ENCODE peak calls at places on chromosomes 7 and 10, in nine cellular contexts. One of them, this sample, is unnamed.

GRCh38 chr7:50314778-50315177 is 10.3 kb downstream of the IKZF1 start:
- DNase-seq in NCI-H226: no peak
- DNase-seq in activated effector memory CD4-positive, alpha-beta T cell treated with anti-CD3 and anti-CD28 coated beads, Interleukin-2, amount 50 U/mL, for 16 hours: no peak
- DNase-seq in RWPE1: no peak
- DNase-seq in iPS DF 6.9: no peak
- DNase-seq in suprapubic skin: no peak
- DNase-seq in activated T-cell treated with anti-CD3 and anti-CD28 coated beads for 4 hours: no peak
- DNase-seq in COR-L47: no peak
- DNase-seq in mucosa of descending colon: no peak
- DNase-seq in this sample: no peak

GRCh38 chr10:124000792-124001201 is 92.6 kb downstream of the CHST15 start:
- DNase-seq in NCI-H226: peak
- DNase-seq in activated effector memory CD4-positive, alpha-beta T cell treated with anti-CD3 and anti-CD28 coated beads, Interleukin-2, amount 50 U/mL, for 16 hours: no peak
- DNase-seq in RWPE1: no peak
- DNase-seq in iPS DF 6.9: no peak
- DNase-seq in suprapubic skin: no peak
- DNase-seq in activated T-cell treated with anti-CD3 and anti-CD28 coated beads for 4 hours: no peak
- DNase-seq in COR-L47: no peak
- DNase-seq in mucosa of descending colon: no peak
- DNase-seq in this sample: no peak

GRCh38 chr7:48090095-48090805 is 1.2 kb downstream of the UPP1 start:
- DNase-seq in NCI-H226: no peak
- DNase-seq in activated effector memory CD4-positive, alpha-beta T cell treated with anti-CD3 and anti-CD28 coated beads, Interleukin-2, amount 50 U/mL, for 16 hours: no peak
- DNase-seq in RWPE1: no peak
- DNase-seq in iPS DF 6.9: no peak
- DNase-seq in suprapubic skin: no peak
- DNase-seq in activated T-cell treated with anti-CD3 and anti-CD28 coated beads for 4 hours: no peak
- DNase-seq in COR-L47: no peak
- DNase-seq in mucosa of descending colon: no peak
- DNase-seq in this sample: peak

GRCh38 chr7:726854-727103 is 280 bp downstream of the DNAAF5 start:
- DNase-seq in NCI-H226: no peak
- DNase-seq in activated effector memory CD4-positive, alpha-beta T cell treated with anti-CD3 and anti-CD28 coated beads, Interleukin-2, amount 50 U/mL, for 16 hours: no peak
- DNase-seq in RWPE1: no peak
- DNase-seq in iPS DF 6.9: no peak
- DNase-seq in suprapubic skin: no peak
- DNase-seq in activated T-cell treated with anti-CD3 and anti-CD28 coated beads for 4 hours: no peak
- DNase-seq in COR-L47: peak
- DNase-seq in mucosa of descending colon: no peak
- DNase-seq in this sample: no peak

GRCh38 chr7:134420509-134421125 is 38.3 kb downstream of the AKR1B1 start:
- DNase-seq in NCI-H226: peak
- DNase-seq in activated effector memory CD4-positive, alpha-beta T cell treated with anti-CD3 and anti-CD28 coated beads, Interleukin-2, amount 50 U/mL, for 16 hours: no peak
- DNase-seq in RWPE1: peak
- DNase-seq in iPS DF 6.9: peak
- DNase-seq in suprapubic skin: no peak
- DNase-seq in activated T-cell treated with anti-CD3 and anti-CD28 coated beads for 4 hours: no peak
- DNase-seq in COR-L47: peak
- DNase-seq in mucosa of descending colon: peak
- DNase-seq in this sample: peak

GRCh38 chr7:31488562-31489203 is 25.2 kb upstream of the ITPRID1 start:
- DNase-seq in NCI-H226: peak
- DNase-seq in activated effector memory CD4-positive, alpha-beta T cell treated with anti-CD3 and anti-CD28 coated beads, Interleukin-2, amount 50 U/mL, for 16 hours: peak
- DNase-seq in RWPE1: peak
- DNase-seq in iPS DF 6.9: peak
- DNase-seq in suprapubic skin: no peak
- DNase-seq in activated T-cell treated with anti-CD3 and anti-CD28 coated beads for 4 hours: no peak
- DNase-seq in COR-L47: peak
- DNase-seq in mucosa of descending colon: peak
- DNase-seq in this sample: peak

GRCh38 chr10:119535837-119536507 is 6.5 kb downstream of the RGS10 start:
- DNase-seq in NCI-H226: no peak
- DNase-seq in activated effector memory CD4-positive, alpha-beta T cell treated with anti-CD3 and anti-CD28 coated beads, Interleukin-2, amount 50 U/mL, for 16 hours: peak
- DNase-seq in RWPE1: no peak
- DNase-seq in iPS DF 6.9: no peak
- DNase-seq in suprapubic skin: no peak
- DNase-seq in activated T-cell treated with anti-CD3 and anti-CD28 coated beads for 4 hours: no peak
- DNase-seq in COR-L47: no peak
- DNase-seq in mucosa of descending colon: no peak
- DNase-seq in this sample: no peak

GRCh38 chr10:62818426-62819011 is 2.4 kb upstream of the EGR2 start:
- DNase-seq in NCI-H226: no peak
- DNase-seq in activated effector memory CD4-positive, alpha-beta T cell treated with anti-CD3 and anti-CD28 coated beads, Interleukin-2, amount 50 U/mL, for 16 hours: peak
- DNase-seq in RWPE1: no peak
- DNase-seq in iPS DF 6.9: no peak
- DNase-seq in suprapubic skin: no peak
- DNase-seq in activated T-cell treated with anti-CD3 and anti-CD28 coated beads for 4 hours: peak
- DNase-seq in COR-L47: no peak
- DNase-seq in mucosa of descending colon: peak
- DNase-seq in this sample: peak

GRCh38 chr7:106110238-106110560 is 1.9 kb downstream of the SYPL1 start:
- DNase-seq in NCI-H226: no peak
- DNase-seq in activated effector memory CD4-positive, alpha-beta T cell treated with anti-CD3 and anti-CD28 coated beads, Interleukin-2, amount 50 U/mL, for 16 hours: no peak
- DNase-seq in RWPE1: no peak
- DNase-seq in iPS DF 6.9: no peak
- DNase-seq in suprapubic skin: no peak
- DNase-seq in activated T-cell treated with anti-CD3 and anti-CD28 coated beads for 4 hours: no peak
- DNase-seq in COR-L47: no peak
- DNase-seq in mucosa of descending colon: no peak
- DNase-seq in this sample: no peak

GRCh38 chr7:66366701-66367100 is 161.6 kb downstream of the TPST1 start:
- DNase-seq in NCI-H226: no peak
- DNase-seq in activated effector memory CD4-positive, alpha-beta T cell treated with anti-CD3 and anti-CD28 coated beads, Interleukin-2, amount 50 U/mL, for 16 hours: no peak
- DNase-seq in RWPE1: no peak
- DNase-seq in iPS DF 6.9: no peak
- DNase-seq in suprapubic skin: peak
- DNase-seq in activated T-cell treated with anti-CD3 and anti-CD28 coated beads for 4 hours: no peak
- DNase-seq in COR-L47: no peak
- DNase-seq in mucosa of descending colon: no peak
- DNase-seq in this sample: no peak

GRCh38 chr10:99906470-99906869 is 103.3 kb downstream of the DNMBP start:
- DNase-seq in NCI-H226: peak
- DNase-seq in activated effector memory CD4-positive, alpha-beta T cell treated with anti-CD3 and anti-CD28 coated beads, Interleukin-2, amount 50 U/mL, for 16 hours: no peak
- DNase-seq in RWPE1: peak
- DNase-seq in iPS DF 6.9: no peak
- DNase-seq in suprapubic skin: no peak
- DNase-seq in activated T-cell treated with anti-CD3 and anti-CD28 coated beads for 4 hours: no peak
- DNase-seq in COR-L47: no peak
- DNase-seq in mucosa of descending colon: peak
- DNase-seq in this sample: no peak

GRCh38 chr7:128939075-128939860 is 1.5 kb downstream of the IRF5 start:
- DNase-seq in NCI-H226: no peak
- DNase-seq in activated effector memory CD4-positive, alpha-beta T cell treated with anti-CD3 and anti-CD28 coated beads, Interleukin-2, amount 50 U/mL, for 16 hours: peak
- DNase-seq in RWPE1: no peak
- DNase-seq in iPS DF 6.9: no peak
- DNase-seq in suprapubic skin: no peak
- DNase-seq in activated T-cell treated with anti-CD3 and anti-CD28 coated beads for 4 hours: no peak
- DNase-seq in COR-L47: no peak
- DNase-seq in mucosa of descending colon: peak
- DNase-seq in this sample: no peak

GRCh38 chr10:49286686-49287085 is 12.3 kb upstream of the C10orf71 start:
- DNase-seq in NCI-H226: no peak
- DNase-seq in activated effector memory CD4-positive, alpha-beta T cell treated with anti-CD3 and anti-CD28 coated beads, Interleukin-2, amount 50 U/mL, for 16 hours: no peak
- DNase-seq in RWPE1: no peak
- DNase-seq in iPS DF 6.9: no peak
- DNase-seq in suprapubic skin: no peak
- DNase-seq in activated T-cell treated with anti-CD3 and anti-CD28 coated beads for 4 hours: no peak
- DNase-seq in COR-L47: no peak
- DNase-seq in mucosa of descending colon: no peak
- DNase-seq in this sample: no peak

GRCh38 chr10:13684813-13685511 is 98.2 kb downstream of the PRPF18 start:
- DNase-seq in NCI-H226: no peak
- DNase-seq in activated effector memory CD4-positive, alpha-beta T cell treated with anti-CD3 and anti-CD28 coated beads, Interleukin-2, amount 50 U/mL, for 16 hours: no peak
- DNase-seq in RWPE1: no peak
- DNase-seq in iPS DF 6.9: no peak
- DNase-seq in suprapubic skin: no peak
- DNase-seq in activated T-cell treated with anti-CD3 and anti-CD28 coated beads for 4 hours: no peak
- DNase-seq in COR-L47: no peak
- DNase-seq in mucosa of descending colon: no peak
- DNase-seq in this sample: no peak

GRCh38 chr10:80600251-80600650 is 62.5 kb downstream of the SH2D4B start:
- DNase-seq in NCI-H226: no peak
- DNase-seq in activated effector memory CD4-positive, alpha-beta T cell treated with anti-CD3 and anti-CD28 coated beads, Interleukin-2, amount 50 U/mL, for 16 hours: no peak
- DNase-seq in RWPE1: no peak
- DNase-seq in iPS DF 6.9: no peak
- DNase-seq in suprapubic skin: no peak
- DNase-seq in activated T-cell treated with anti-CD3 and anti-CD28 coated beads for 4 hours: no peak
- DNase-seq in COR-L47: no peak
- DNase-seq in mucosa of descending colon: no peak
- DNase-seq in this sample: no peak

GRCh38 chr7:150405584-150406310 is 26.6 kb downstream of the ZNF775 start:
- DNase-seq in NCI-H226: no peak
- DNase-seq in activated effector memory CD4-positive, alpha-beta T cell treated with anti-CD3 and anti-CD28 coated beads, Interleukin-2, amount 50 U/mL, for 16 hours: no peak
- DNase-seq in RWPE1: peak
- DNase-seq in iPS DF 6.9: no peak
- DNase-seq in suprapubic skin: no peak
- DNase-seq in activated T-cell treated with anti-CD3 and anti-CD28 coated beads for 4 hours: peak
- DNase-seq in COR-L47: no peak
- DNase-seq in mucosa of descending colon: no peak
- DNase-seq in this sample: peak

GRCh38 chr7:95095259-95096122 is 188.1 kb downstream of the PPP1R9A start:
- DNase-seq in NCI-H226: no peak
- DNase-seq in activated effector memory CD4-positive, alpha-beta T cell treated with anti-CD3 and anti-CD28 coated beads, Interleukin-2, amount 50 U/mL, for 16 hours: no peak
- DNase-seq in RWPE1: no peak
- DNase-seq in iPS DF 6.9: no peak
- DNase-seq in suprapubic skin: no peak
- DNase-seq in activated T-cell treated with anti-CD3 and anti-CD28 coated beads for 4 hours: no peak
- DNase-seq in COR-L47: no peak
- DNase-seq in mucosa of descending colon: no peak
- DNase-seq in this sample: no peak

GRCh38 chr10:79001082-79001885 is 67.5 kb upstream of the ZMIZ1 start:
- DNase-seq in NCI-H226: no peak
- DNase-seq in activated effector memory CD4-positive, alpha-beta T cell treated with anti-CD3 and anti-CD28 coated beads, Interleukin-2, amount 50 U/mL, for 16 hours: no peak
- DNase-seq in RWPE1: no peak
- DNase-seq in iPS DF 6.9: no peak
- DNase-seq in suprapubic skin: no peak
- DNase-seq in activated T-cell treated with anti-CD3 and anti-CD28 coated beads for 4 hours: no peak
- DNase-seq in COR-L47: no peak
- DNase-seq in mucosa of descending colon: no peak
- DNase-seq in this sample: no peak

GRCh38 chr7:15016315-15016667 is 113.7 kb upstream of the DGKB start:
- DNase-seq in NCI-H226: no peak
- DNase-seq in activated effector memory CD4-positive, alpha-beta T cell treated with anti-CD3 and anti-CD28 coated beads, Interleukin-2, amount 50 U/mL, for 16 hours: no peak
- DNase-seq in RWPE1: no peak
- DNase-seq in iPS DF 6.9: no peak
- DNase-seq in suprapubic skin: no peak
- DNase-seq in activated T-cell treated with anti-CD3 and anti-CD28 coated beads for 4 hours: no peak
- DNase-seq in COR-L47: no peak
- DNase-seq in mucosa of descending colon: no peak
- DNase-seq in this sample: no peak

GRCh38 chr10:71740069-71740468 is 20.5 kb upstream of the C10orf105 start:
- DNase-seq in NCI-H226: peak
- DNase-seq in activated effector memory CD4-positive, alpha-beta T cell treated with anti-CD3 and anti-CD28 coated beads, Interleukin-2, amount 50 U/mL, for 16 hours: no peak
- DNase-seq in RWPE1: peak
- DNase-seq in iPS DF 6.9: no peak
- DNase-seq in suprapubic skin: no peak
- DNase-seq in activated T-cell treated with anti-CD3 and anti-CD28 coated beads for 4 hours: no peak
- DNase-seq in COR-L47: no peak
- DNase-seq in mucosa of descending colon: peak
- DNase-seq in this sample: no peak

GRCh38 chr10:127942811-127943210 is 35.9 kb downstream of the PTPRE start:
- DNase-seq in NCI-H226: no peak
- DNase-seq in activated effector memory CD4-positive, alpha-beta T cell treated with anti-CD3 and anti-CD28 coated beads, Interleukin-2, amount 50 U/mL, for 16 hours: no peak
- DNase-seq in RWPE1: no peak
- DNase-seq in iPS DF 6.9: no peak
- DNase-seq in suprapubic skin: no peak
- DNase-seq in activated T-cell treated with anti-CD3 and anti-CD28 coated beads for 4 hours: no peak
- DNase-seq in COR-L47: no peak
- DNase-seq in mucosa of descending colon: peak
- DNase-seq in this sample: no peak

GRCh38 chr10:103739039-103739764 is 116.2 kb downstream of the SH3PXD2A start:
- DNase-seq in NCI-H226: peak
- DNase-seq in activated effector memory CD4-positive, alpha-beta T cell treated with anti-CD3 and anti-CD28 coated beads, Interleukin-2, amount 50 U/mL, for 16 hours: no peak
- DNase-seq in RWPE1: peak
- DNase-seq in iPS DF 6.9: no peak
- DNase-seq in suprapubic skin: no peak
- DNase-seq in activated T-cell treated with anti-CD3 and anti-CD28 coated beads for 4 hours: no peak
- DNase-seq in COR-L47: no peak
- DNase-seq in mucosa of descending colon: peak
- DNase-seq in this sample: no peak

GRCh38 chr7:29253225-29253624 is 58.6 kb downstream of the CHN2 start:
- DNase-seq in NCI-H226: no peak
- DNase-seq in activated effector memory CD4-positive, alpha-beta T cell treated with anti-CD3 and anti-CD28 coated beads, Interleukin-2, amount 50 U/mL, for 16 hours: no peak
- DNase-seq in RWPE1: no peak
- DNase-seq in iPS DF 6.9: no peak
- DNase-seq in suprapubic skin: no peak
- DNase-seq in activated T-cell treated with anti-CD3 and anti-CD28 coated beads for 4 hours: no peak
- DNase-seq in COR-L47: no peak
- DNase-seq in mucosa of descending colon: no peak
- DNase-seq in this sample: no peak

GRCh38 chr7:154916381-154917213 is 86.3 kb downstream of the PAXIP1 start:
- DNase-seq in NCI-H226: no peak
- DNase-seq in activated effector memory CD4-positive, alpha-beta T cell treated with anti-CD3 and anti-CD28 coated beads, Interleukin-2, amount 50 U/mL, for 16 hours: no peak
- DNase-seq in RWPE1: no peak
- DNase-seq in iPS DF 6.9: no peak
- DNase-seq in suprapubic skin: peak
- DNase-seq in activated T-cell treated with anti-CD3 and anti-CD28 coated beads for 4 hours: no peak
- DNase-seq in COR-L47: no peak
- DNase-seq in mucosa of descending colon: no peak
- DNase-seq in this sample: peak

GRCh38 chr7:132183822-132184380 is 392.4 kb downstream of the PLXNA4 start:
- DNase-seq in NCI-H226: no peak
- DNase-seq in activated effector memory CD4-positive, alpha-beta T cell treated with anti-CD3 and anti-CD28 coated beads, Interleukin-2, amount 50 U/mL, for 16 hours: no peak
- DNase-seq in RWPE1: no peak
- DNase-seq in iPS DF 6.9: no peak
- DNase-seq in suprapubic skin: no peak
- DNase-seq in activated T-cell treated with anti-CD3 and anti-CD28 coated beads for 4 hours: no peak
- DNase-seq in COR-L47: no peak
- DNase-seq in mucosa of descending colon: no peak
- DNase-seq in this sample: no peak

GRCh38 chr10:61965694-61966284 is 64.3 kb downstream of the ARID5B start:
- DNase-seq in NCI-H226: no peak
- DNase-seq in activated effector memory CD4-positive, alpha-beta T cell treated with anti-CD3 and anti-CD28 coated beads, Interleukin-2, amount 50 U/mL, for 16 hours: no peak
- DNase-seq in RWPE1: no peak
- DNase-seq in iPS DF 6.9: no peak
- DNase-seq in suprapubic skin: no peak
- DNase-seq in activated T-cell treated with anti-CD3 and anti-CD28 coated beads for 4 hours: no peak
- DNase-seq in COR-L47: no peak
- DNase-seq in mucosa of descending colon: no peak
- DNase-seq in this sample: no peak

GRCh38 chr10:133528845-133529575 is 1.8 kb downstream of the CYP2E1 start:
- DNase-seq in NCI-H226: no peak
- DNase-seq in activated effector memory CD4-positive, alpha-beta T cell treated with anti-CD3 and anti-CD28 coated beads, Interleukin-2, amount 50 U/mL, for 16 hours: no peak
- DNase-seq in RWPE1: no peak
- DNase-seq in iPS DF 6.9: no peak
- DNase-seq in suprapubic skin: no peak
- DNase-seq in activated T-cell treated with anti-CD3 and anti-CD28 coated beads for 4 hours: no peak
- DNase-seq in COR-L47: no peak
- DNase-seq in mucosa of descending colon: peak
- DNase-seq in this sample: peak

GRCh38 chr7:140003913-140004382 is 58.8 kb downstream of the PARP12 start:
- DNase-seq in NCI-H226: peak
- DNase-seq in activated effector memory CD4-positive, alpha-beta T cell treated with anti-CD3 and anti-CD28 coated beads, Interleukin-2, amount 50 U/mL, for 16 hours: no peak
- DNase-seq in RWPE1: peak
- DNase-seq in iPS DF 6.9: peak
- DNase-seq in suprapubic skin: no peak
- DNase-seq in activated T-cell treated with anti-CD3 and anti-CD28 coated beads for 4 hours: peak
- DNase-seq in COR-L47: peak
- DNase-seq in mucosa of descending colon: peak
- DNase-seq in this sample: peak

GRCh38 chr7:127252736-127253288 is at the start of gene GRM8:
- DNase-seq in NCI-H226: peak
- DNase-seq in activated effector memory CD4-positive, alpha-beta T cell treated with anti-CD3 and anti-CD28 coated beads, Interleukin-2, amount 50 U/mL, for 16 hours: peak
- DNase-seq in RWPE1: peak
- DNase-seq in iPS DF 6.9: no peak
- DNase-seq in suprapubic skin: no peak
- DNase-seq in activated T-cell treated with anti-CD3 and anti-CD28 coated beads for 4 hours: no peak
- DNase-seq in COR-L47: peak
- DNase-seq in mucosa of descending colon: peak
- DNase-seq in this sample: peak

GRCh38 chr7:151104411-151105235 is 18.3 kb downstream of the AGAP3 start:
- DNase-seq in NCI-H226: no peak
- DNase-seq in activated effector memory CD4-positive, alpha-beta T cell treated with anti-CD3 and anti-CD28 coated beads, Interleukin-2, amount 50 U/mL, for 16 hours: no peak
- DNase-seq in RWPE1: no peak
- DNase-seq in iPS DF 6.9: no peak
- DNase-seq in suprapubic skin: peak
- DNase-seq in activated T-cell treated with anti-CD3 and anti-CD28 coated beads for 4 hours: no peak
- DNase-seq in COR-L47: no peak
- DNase-seq in mucosa of descending colon: no peak
- DNase-seq in this sample: no peak

GRCh38 chr7:24701232-24701898 is 55.9 kb downstream of the GSDME start:
- DNase-seq in NCI-H226: peak
- DNase-seq in activated effector memory CD4-positive, alpha-beta T cell treated with anti-CD3 and anti-CD28 coated beads, Interleukin-2, amount 50 U/mL, for 16 hours: no peak
- DNase-seq in RWPE1: peak
- DNase-seq in iPS DF 6.9: no peak
- DNase-seq in suprapubic skin: no peak
- DNase-seq in activated T-cell treated with anti-CD3 and anti-CD28 coated beads for 4 hours: no peak
- DNase-seq in COR-L47: peak
- DNase-seq in mucosa of descending colon: no peak
- DNase-seq in this sample: no peak

This sample was measured in DMS53.